ENCODE peak calls at places on chromosomes 2 and 18, in four cellular contexts. S is neural progenitor cell, V is amniotic stem cell, C is left ventricle myocardium inferior. H is an unnamed sample.

GRCh38 chr18:12911025-12911927 is 27.2 kb upstream of the PTPN2 start:
- DNase-seq in S (no peak), C (peak), V (no peak), H (peak)

GRCh38 chr2:63424329-63425078 is 163.8 kb downstream of the WDPCP start:
- DNase-seq in C (no peak), S (peak), V (no peak), H (peak)

GRCh38 chr2:126656311-126657145 is 570 bp downstream of the GYPC start:
- DNase-seq in S (peak), V (peak), C (peak), H (peak)

GRCh38 chr2:218798767-218799504 is 17.0 kb downstream of the CYP27A1 start:
- DNase-seq in C (no peak), S (no peak), V (no peak), H (no peak)

GRCh38 chr2:197292614-197293013 is 18.0 kb downstream of the ANKRD44 start:
- DNase-seq in S (no peak), C (no peak), V (no peak), H (no peak)

GRCh38 chr2:226760412-226761194 is 39.0 kb downstream of the IRS1 start:
- DNase-seq in C (no peak), S (no peak), V (no peak), H (peak)

GRCh38 chr2:126657146-126657635 is 1.2 kb downstream of the GYPC start:
- DNase-seq in S (peak), C (peak), V (peak), H (peak)

GRCh38 chr18:51867767-51868166 is 472.2 kb upstream of the DCC start:
- DNase-seq in V (no peak), S (peak), C (no peak), H (no peak)

GRCh38 chr2:205852457-205852856 is 170.2 kb downstream of the NRP2 start:
- DNase-seq in V (no peak), C (no peak), S (no peak), H (no peak)

GRCh38 chr2:121613774-121614173 is 35.5 kb downstream of the CLASP1 start:
- DNase-seq in C (no peak), V (no peak), S (no peak), H (peak)

GRCh38 chr2:239944706-239945551 is 80.2 kb downstream of the NDUFA10 start:
- DNase-seq in V (no peak), S (no peak), C (peak), H (peak)

GRCh38 chr2:207750315-207750714 is 19.4 kb downstream of the FZD5 start:
- DNase-seq in V (no peak), C (no peak), S (no peak), H (no peak)

GRCh38 chr2:20211860-20212458 is 13.0 kb downstream of the SDC1 start:
- DNase-seq in V (no peak), S (no peak), C (no peak), H (no peak)

GRCh38 chr18:25349926-25350560 is 1.9 kb downstream of the ZNF521 start:
- DNase-seq in C (peak), V (no peak), S (peak), H (no peak)

GRCh38 chr2:238098854-238099708 is 1.1 kb upstream of the ESPNL start:
- DNase-seq in S (no peak), C (no peak), V (no peak), H (peak)

GRCh38 chr18:77803024-77803423 is 553.4 kb downstream of the GALR1 start:
- DNase-seq in S (no peak), V (no peak), C (no peak), H (no peak)

GRCh38 chr18:35244671-35245070 is 3.8 kb downstream of the ZNF397 start:
- DNase-seq in C (no peak), S (no peak), V (no peak), H (no peak)

GRCh38 chr2:109130726-109130995 is 1.7 kb downstream of the SH3RF3 start:
- DNase-seq in V (no peak), C (no peak), S (no peak), H (no peak)

GRCh38 chr2:70111752-70112591 is 24.7 kb downstream of the PCBP1 start:
- DNase-seq in V (no peak), S (no peak), C (no peak), H (peak)

GRCh38 chr2:20728114-20728758 is 61.3 kb downstream of the GDF7 start:
- DNase-seq in C (no peak), V (no peak), S (peak), H (peak)

GRCh38 chr2:9071032-9071431 is 67.5 kb upstream of the MBOAT2 start:
- DNase-seq in S (no peak), V (no peak), C (no peak), H (peak)

GRCh38 chr2:42327125-42327524 is 33.9 kb downstream of the COX7A2L start:
- DNase-seq in V (no peak), C (no peak), S (no peak), H (no peak)

GRCh38 chr2:239551206-239551605 is 150.4 kb upstream of the HDAC4 start:
- DNase-seq in C (no peak), V (no peak), S (no peak), H (no peak)

GRCh38 chr2:211014376-211014775 is 458.0 kb downstream of the CPS1 start:
- DNase-seq in V (no peak), C (no peak), S (no peak), H (no peak)

GRCh38 chr2:37439131-37439642 is 94.8 kb downstream of the QPCT start:
- DNase-seq in C (no peak), V (no peak), S (no peak), H (no peak)

GRCh38 chr18:23468753-23469459 is 15.8 kb downstream of the RIOK3 start:
- DNase-seq in S (no peak), V (no peak), C (no peak), H (no peak)

GRCh38 chr2:183665403-183665802 is 541.2 kb downstream of the NUP35 start:
- DNase-seq in S (peak), C (no peak), V (no peak), H (no peak)

GRCh38 chr18:39698436-39698835 is 2132.8 kb upstream of the CELF4 start:
- DNase-seq in S (no peak), V (no peak), C (no peak), H (no peak)

GRCh38 chr2:11342561-11343343 is 1.7 kb downstream of the ROCK2 start:
- DNase-seq in S (peak), V (peak), C (no peak), H (peak)

GRCh38 chr2:70703900-70704549 is 64.0 kb downstream of the ADD2 start:
- DNase-seq in C (no peak), S (peak), V (no peak), H (no peak)

GRCh38 chr2:71923143-71923525 is 224.5 kb downstream of the CYP26B1 start:
- DNase-seq in S (no peak), V (no peak), C (no peak), H (no peak)

GRCh38 chr2:226123307-226123706 is 676.3 kb downstream of the IRS1 start:
- DNase-seq in S (no peak), V (no peak), C (no peak), H (no peak)

GRCh38 chr2:131365452-131365851 is 1.5 kb upstream of the RAB6D start:
- DNase-seq in V (no peak), C (no peak), S (no peak), H (no peak)

GRCh38 chr18:3411854-3412268 is 38.1 kb upstream of the TGIF1 start:
- DNase-seq in C (peak), S (no peak), V (no peak), H (peak)

GRCh38 chr18:48990497-48991298 is 39.9 kb upstream of the SMAD7 start:
- DNase-seq in V (peak), S (no peak), C (no peak), H (peak)